ENCODE peak calls at places on chromosome 11, in eight cellular contexts. S is colonic mucosa, C is suprapubic skin, V is OCI-LY7, H is prostate gland, L is BE2C, K is psoas muscle, N is mesenchymal stem cell. Z is an unnamed sample.

GRCh38 chr11:93685196-93685595 is 23.7 kb downstream of the CEP295 start:
- DNase-seq in V (no peak), N (no peak), S (no peak), K (no peak), L (no peak), H (no peak), C (no peak), Z (no peak)

GRCh38 chr11:73225851-73226250 is 7.8 kb downstream of the P2RY2 start:
- DNase-seq in N (no peak), S (no peak), H (no peak), K (no peak), C (peak; percentile 48), L (no peak), V (no peak), Z (no peak)

GRCh38 chr11:102389253-102389652 is 42.2 kb downstream of the BIRC2 start:
- DNase-seq in V (no peak), S (no peak), K (no peak), H (no peak), N (no peak), L (no peak), C (no peak), Z (no peak)

GRCh38 chr11:46800177-46800576 is 45.9 kb downstream of the CKAP5 start:
- DNase-seq in V (no peak), L (no peak), S (no peak), C (no peak), H (no peak), K (no peak), N (no peak), Z (no peak)

GRCh38 chr11:75421902-75422247 is 11.1 kb downstream of the KLHL35 start:
- DNase-seq in C (no peak), L (no peak), K (no peak), H (no peak), N (no peak), V (no peak), S (no peak), Z (no peak)

GRCh38 chr11:46414466-46414796 is 22.9 kb upstream of the CHRM4 start:
- DNase-seq in H (no peak), C (no peak), V (no peak), N (no peak), L (no peak), S (no peak), K (no peak), Z (no peak)

GRCh38 chr11:114317738-114318137 is 21.5 kb downstream of the NNMT start:
- DNase-seq in N (peak; percentile 69), H (no peak), L (peak; percentile 18), C (no peak), K (no peak), S (peak; percentile 40), V (peak; percentile 16), Z (peak; percentile 25)

GRCh38 chr11:10900686-10901415 is 43.0 kb upstream of the ZBED5 start:
- DNase-seq in S (no peak), V (no peak), L (no peak), H (peak; percentile 16), N (peak; percentile 78), C (no peak), K (peak; percentile 31), Z (peak; percentile 65)

GRCh38 chr11:17548444-17548843 is 1.4 kb downstream of the OTOG start:
- DNase-seq in N (no peak), L (no peak), V (peak; percentile 10), K (no peak), C (no peak), S (no peak), H (no peak), Z (no peak)

GRCh38 chr11:108973402-108974119 is 308.7 kb downstream of the DDX10 start:
- DNase-seq in V (no peak), L (no peak), K (no peak), S (no peak), N (peak; percentile 57), H (no peak), C (no peak), Z (peak; percentile 66)

GRCh38 chr11:75563978-75564552 is 2.0 kb downstream of the SERPINH1 start:
- DNase-seq in S (no peak), L (no peak), K (peak; percentile 78), N (peak; percentile 90), H (no peak), C (peak; percentile 83), V (no peak), Z (peak; percentile 88)

GRCh38 chr11:2458321-2458720 is 13.5 kb downstream of the KCNQ1 start:
- DNase-seq in H (no peak), V (no peak), N (no peak), L (no peak), K (no peak), S (no peak), C (peak; percentile 19), Z (no peak)

GRCh38 chr11:64566042-64566914 is 24.7 kb upstream of the SLC22A12 start:
- DNase-seq in C (peak; percentile 73), S (peak; percentile 83), N (peak; percentile 86), L (peak; percentile 65), K (peak; percentile 47), H (peak; percentile 77), V (peak; percentile 72), Z (peak; percentile 76)

GRCh38 chr11:64998141-64998540 is 1.4 kb upstream of the BATF2 start:
- DNase-seq in N (no peak), V (peak; percentile 64), L (no peak), H (no peak), C (no peak), S (peak; percentile 43), K (no peak), Z (no peak)

GRCh38 chr11:67268684-67269268 is 2.5 kb downstream of the GRK2 start:
- DNase-seq in V (no peak), S (no peak), N (no peak), K (no peak), H (no peak), C (peak; percentile 44), L (no peak), Z (no peak)

GRCh38 chr11:31803813-31804438 is 7.2 kb downstream of the PAX6 start:
- DNase-seq in H (no peak), N (no peak), S (no peak), V (no peak), K (no peak), L (no peak), C (no peak), Z (no peak)
- H3K9me3 ChIP-seq in H (no peaks in the 10 kb centered on the region), N (peaks cover 5% of the 10 kb centered on the region), S (no peaks in the 10 kb centered on the region), V (no peaks in the 10 kb centered on the region), K (no peaks in the 10 kb centered on the region), L (no peaks in the 10 kb centered on the region), C (no peaks in the 10 kb centered on the region), Z (no peaks in the 10 kb centered on the region)

GRCh38 chr11:33310720-33311500 is 53.7 kb downstream of the HIPK3 start:
- DNase-seq in H (no peak), L (no peak), V (no peak), N (peak; percentile 22), K (no peak), C (no peak), S (no peak), Z (no peak)
- H3K4me3 ChIP-seq in H (no peak overlapping the region), L (no peak overlapping the region), V (no peak overlapping the region), N (no peak overlapping the region), K (no peak overlapping the region), C (no peak overlapping the region), S (no peak overlapping the region), Z (no peak overlapping the region)

GRCh38 chr11:77580712-77581337 is 8.9 kb upstream of the AQP11 start:
- DNase-seq in N (peak; percentile 24), L (peak; percentile 32), C (no peak), H (no peak), S (no peak), K (no peak), V (peak; percentile 68), Z (no peak)
- H3K9me3 ChIP-seq in N (peaks cover 18% of the 10 kb centered on the region), L (peaks cover 7% of the 10 kb centered on the region), C (peaks cover 12% of the 10 kb centered on the region), H (no peaks in the 10 kb centered on the region), S (no peaks in the 10 kb centered on the region), K (no peaks in the 10 kb centered on the region), V (peaks cover 38% of the 10 kb centered on the region), Z (peaks cover 14% of the 10 kb centered on the region)

GRCh38 chr11:78080818-78081495 is 1.3 kb upstream of the NDUFC2 start:
- DNase-seq in L (no peak), K (no peak), N (peak; percentile 69), V (no peak), H (no peak), C (no peak), S (no peak), Z (no peak)
- H3K4me3 ChIP-seq in L (no peak overlapping the region), K (peak overlapping the region; percentile 81), N (no peak overlapping the region), V (no peak overlapping the region), H (no peak overlapping the region), C (no peak overlapping the region), S (no peak overlapping the region), Z (no peak overlapping the region)

GRCh38 chr11:134502153-134502550 is 90.1 kb upstream of the B3GAT1 start:
- DNase-seq in L (no peak), S (no peak), V (no peak), N (no peak), H (no peak), K (no peak), C (peak; percentile 37), Z (no peak)

GRCh38 chr11:134498326-134499139 is 86.5 kb upstream of the B3GAT1 start:
- DNase-seq in N (no peak), S (no peak), V (no peak), H (peak; percentile 37), L (no peak), C (peak; percentile 50), K (no peak), Z (peak; percentile 44)

GRCh38 chr11:134501406-134502152 is 89.5 kb upstream of the B3GAT1 start:
- DNase-seq in H (no peak), C (peak; percentile 44), K (no peak), S (no peak), V (no peak), L (no peak), N (no peak), Z (no peak)

GRCh38 chr11:134499990-134500389 is 87.9 kb upstream of the B3GAT1 start:
- DNase-seq in N (no peak), C (peak; percentile 26), S (no peak), K (no peak), V (no peak), L (no peak), H (no peak), Z (no peak)

DNA sequence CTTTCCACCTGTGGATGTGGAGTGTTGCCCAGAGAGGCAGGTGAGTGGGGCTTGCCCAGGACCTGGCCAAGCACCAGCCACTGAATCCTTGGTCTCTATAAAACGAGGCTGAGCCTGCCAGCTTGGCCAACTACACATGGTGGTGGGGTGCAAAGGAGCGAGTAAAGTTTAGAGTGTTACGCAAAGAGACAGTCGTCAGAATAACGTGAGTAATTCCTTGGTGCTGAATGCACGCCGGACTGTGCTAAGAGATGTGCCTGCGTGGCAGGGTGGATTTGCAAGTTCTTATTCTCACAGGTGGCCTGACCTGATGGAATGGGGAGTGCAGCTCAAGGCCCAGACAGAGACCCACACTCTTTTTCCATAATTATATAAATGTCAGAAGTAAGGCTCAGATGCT is 88.6 kb upstream of the B3GAT1 start:
- DNase-seq in K (no peak), S (no peak), H (no peak), N (no peak), V (no peak), L (no peak), C (no peak), Z (no peak)
- H3K9me3 ChIP-seq in K (no peaks in the 10 kb centered on the region), S (no peaks in the 10 kb centered on the region), H (no peaks in the 10 kb centered on the region), N (no peaks in the 10 kb centered on the region), V (no peaks in the 10 kb centered on the region), L (no peaks in the 10 kb centered on the region), C (no peaks in the 10 kb centered on the region), Z (no peaks in the 10 kb centered on the region)

Z was measured in MG63.